ENCODE peak calls at places on chromosomes 11 and 22, in eight cellular contexts. One of them, this sample, is unnamed.

GRCh38 chr11:8634498-8634897 is 40.5 kb upstream of the STK33 start:
- DNase-seq in HT1080: no peak
- DNase-seq in PC-3: no peak
- DNase-seq in effector memory CD8-positive, alpha-beta T cell: no peak
- DNase-seq in IMR-90: no peak
- DNase-seq in hepatocyte: no peak
- DNase-seq in psoas muscle: no peak
- DNase-seq in HFFc6: no peak
- DNase-seq in this sample: no peak

GRCh38 chr11:125348704-125349635 is 147.1 kb downstream of the FEZ1 start:
- DNase-seq in HT1080: no peak
- DNase-seq in PC-3: peak
- DNase-seq in effector memory CD8-positive, alpha-beta T cell: peak
- DNase-seq in IMR-90: peak
- DNase-seq in hepatocyte: peak
- DNase-seq in psoas muscle: peak
- DNase-seq in HFFc6: no peak
- DNase-seq in this sample: no peak

GRCh38 chr11:44036811-44037657 is 10.7 kb upstream of the ACCSL start:
- DNase-seq in HT1080: peak
- DNase-seq in PC-3: peak
- DNase-seq in effector memory CD8-positive, alpha-beta T cell: no peak
- DNase-seq in IMR-90: peak
- DNase-seq in hepatocyte: peak
- DNase-seq in psoas muscle: peak
- DNase-seq in HFFc6: peak
- DNase-seq in this sample: peak

GRCh38 chr22:22516992-22517391 is 3.1 kb downstream of the ZNF280A start:
- DNase-seq in HT1080: no peak
- DNase-seq in PC-3: no peak
- DNase-seq in effector memory CD8-positive, alpha-beta T cell: no peak
- DNase-seq in IMR-90: no peak
- DNase-seq in hepatocyte: no peak
- DNase-seq in psoas muscle: no peak
- DNase-seq in HFFc6: no peak
- DNase-seq in this sample: no peak

GRCh38 chr22:17086750-17087149 is 1.9 kb downstream of the IL17RA start:
- DNase-seq in HT1080: no peak
- DNase-seq in PC-3: no peak
- DNase-seq in effector memory CD8-positive, alpha-beta T cell: no peak
- DNase-seq in IMR-90: no peak
- DNase-seq in hepatocyte: no peak
- DNase-seq in psoas muscle: no peak
- DNase-seq in HFFc6: no peak
- DNase-seq in this sample: no peak

GRCh38 chr11:89608234-89608966 is 101.7 kb upstream of the TRIM77 start:
- DNase-seq in HT1080: no peak
- DNase-seq in PC-3: no peak
- DNase-seq in effector memory CD8-positive, alpha-beta T cell: no peak
- DNase-seq in IMR-90: no peak
- DNase-seq in hepatocyte: no peak
- DNase-seq in psoas muscle: no peak
- DNase-seq in HFFc6: no peak
- DNase-seq in this sample: no peak

GRCh38 chr11:72641900-72642814 is 32.1 kb downstream of the PDE2A start:
- DNase-seq in HT1080: no peak
- DNase-seq in PC-3: peak
- DNase-seq in effector memory CD8-positive, alpha-beta T cell: peak
- DNase-seq in IMR-90: no peak
- DNase-seq in hepatocyte: peak
- DNase-seq in psoas muscle: peak
- DNase-seq in HFFc6: no peak
- DNase-seq in this sample: no peak

GRCh38 chr11:78801161-78801884 is 226.7 kb upstream of the NARS2 start:
- DNase-seq in HT1080: peak
- DNase-seq in PC-3: peak
- DNase-seq in effector memory CD8-positive, alpha-beta T cell: no peak
- DNase-seq in IMR-90: peak
- DNase-seq in hepatocyte: peak
- DNase-seq in psoas muscle: peak
- DNase-seq in HFFc6: peak
- DNase-seq in this sample: no peak

GRCh38 chr22:21775061-21775460 is 39.5 kb upstream of the YPEL1 start:
- DNase-seq in HT1080: peak
- DNase-seq in PC-3: no peak
- DNase-seq in effector memory CD8-positive, alpha-beta T cell: no peak
- DNase-seq in IMR-90: peak
- DNase-seq in hepatocyte: no peak
- DNase-seq in psoas muscle: no peak
- DNase-seq in HFFc6: no peak
- DNase-seq in this sample: no peak

GRCh38 chr22:37282385-37282677 is at the start of gene CYTH4:
- DNase-seq in HT1080: peak
- DNase-seq in PC-3: peak
- DNase-seq in effector memory CD8-positive, alpha-beta T cell: peak
- DNase-seq in IMR-90: no peak
- DNase-seq in hepatocyte: no peak
- DNase-seq in psoas muscle: peak
- DNase-seq in HFFc6: no peak
- DNase-seq in this sample: no peak

GRCh38 chr11:73469401-73469800 is 93.2 kb downstream of the RELT start:
- DNase-seq in HT1080: no peak
- DNase-seq in PC-3: no peak
- DNase-seq in effector memory CD8-positive, alpha-beta T cell: no peak
- DNase-seq in IMR-90: no peak
- DNase-seq in hepatocyte: no peak
- DNase-seq in psoas muscle: no peak
- DNase-seq in HFFc6: no peak
- DNase-seq in this sample: no peak

GRCh38 chr11:20599424-20600346 is at the start of gene SLC6A5:
- DNase-seq in HT1080: peak
- DNase-seq in PC-3: peak
- DNase-seq in effector memory CD8-positive, alpha-beta T cell: no peak
- DNase-seq in IMR-90: peak
- DNase-seq in hepatocyte: peak
- DNase-seq in psoas muscle: peak
- DNase-seq in HFFc6: no peak
- DNase-seq in this sample: peak

GRCh38 chr11:79393362-79394043 is 47.3 kb downstream of the TENM4 start:
- DNase-seq in HT1080: no peak
- DNase-seq in PC-3: peak
- DNase-seq in effector memory CD8-positive, alpha-beta T cell: no peak
- DNase-seq in IMR-90: no peak
- DNase-seq in hepatocyte: peak
- DNase-seq in psoas muscle: no peak
- DNase-seq in HFFc6: peak
- DNase-seq in this sample: no peak

GRCh38 chr11:61507962-61508824 is at the start of gene LRRC10B:
- DNase-seq in HT1080: no peak
- DNase-seq in PC-3: no peak
- DNase-seq in effector memory CD8-positive, alpha-beta T cell: no peak
- DNase-seq in IMR-90: no peak
- DNase-seq in hepatocyte: peak
- DNase-seq in psoas muscle: peak
- DNase-seq in HFFc6: no peak
- DNase-seq in this sample: no peak

GRCh38 chr11:130037058-130037457 is 32.6 kb upstream of the APLP2 start:
- DNase-seq in HT1080: peak
- DNase-seq in PC-3: peak
- DNase-seq in effector memory CD8-positive, alpha-beta T cell: no peak
- DNase-seq in IMR-90: peak
- DNase-seq in hepatocyte: peak
- DNase-seq in psoas muscle: no peak
- DNase-seq in HFFc6: peak
- DNase-seq in this sample: no peak

GRCh38 chr11:64292458-64293254 is 1.6 kb downstream of the KCNK4 start:
- DNase-seq in HT1080: no peak
- DNase-seq in PC-3: no peak
- DNase-seq in effector memory CD8-positive, alpha-beta T cell: no peak
- DNase-seq in IMR-90: no peak
- DNase-seq in hepatocyte: no peak
- DNase-seq in psoas muscle: no peak
- DNase-seq in HFFc6: no peak
- DNase-seq in this sample: no peak

GRCh38 chr11:131430466-131431176 is 60.2 kb downstream of the NTM start:
- DNase-seq in HT1080: peak
- DNase-seq in PC-3: peak
- DNase-seq in effector memory CD8-positive, alpha-beta T cell: no peak
- DNase-seq in IMR-90: no peak
- DNase-seq in hepatocyte: no peak
- DNase-seq in psoas muscle: no peak
- DNase-seq in HFFc6: no peak
- DNase-seq in this sample: no peak

GRCh38 chr11:95456704-95457491 is 225.9 kb upstream of the SESN3 start:
- DNase-seq in HT1080: peak
- DNase-seq in PC-3: no peak
- DNase-seq in effector memory CD8-positive, alpha-beta T cell: no peak
- DNase-seq in IMR-90: peak
- DNase-seq in hepatocyte: no peak
- DNase-seq in psoas muscle: no peak
- DNase-seq in HFFc6: no peak
- DNase-seq in this sample: no peak

GRCh38 chr11:65879622-65880021 is at the start of gene CTSW:
- DNase-seq in HT1080: no peak
- DNase-seq in PC-3: no peak
- DNase-seq in effector memory CD8-positive, alpha-beta T cell: peak
- DNase-seq in IMR-90: no peak
- DNase-seq in hepatocyte: no peak
- DNase-seq in psoas muscle: no peak
- DNase-seq in HFFc6: no peak
- DNase-seq in this sample: no peak

GRCh38 chr22:30843245-30843644 is 125.3 kb downstream of the MORC2 start:
- DNase-seq in HT1080: peak
- DNase-seq in PC-3: peak
- DNase-seq in effector memory CD8-positive, alpha-beta T cell: no peak
- DNase-seq in IMR-90: no peak
- DNase-seq in hepatocyte: no peak
- DNase-seq in psoas muscle: no peak
- DNase-seq in HFFc6: no peak
- DNase-seq in this sample: no peak

GRCh38 chr11:113163291-113164030 is 150.9 kb upstream of the TTC12 start:
- DNase-seq in HT1080: no peak
- DNase-seq in PC-3: no peak
- DNase-seq in effector memory CD8-positive, alpha-beta T cell: no peak
- DNase-seq in IMR-90: no peak
- DNase-seq in hepatocyte: no peak
- DNase-seq in psoas muscle: no peak
- DNase-seq in HFFc6: no peak
- DNase-seq in this sample: no peak

GRCh38 chr11:44575288-44575672 is 9.8 kb downstream of the CD82 start:
- DNase-seq in HT1080: peak
- DNase-seq in PC-3: no peak
- DNase-seq in effector memory CD8-positive, alpha-beta T cell: no peak
- DNase-seq in IMR-90: peak
- DNase-seq in hepatocyte: no peak
- DNase-seq in psoas muscle: no peak
- DNase-seq in HFFc6: peak
- DNase-seq in this sample: no peak

GRCh38 chr11:108221401-108221800 is 1.0 kb downstream of the NPAT start:
- DNase-seq in HT1080: no peak
- DNase-seq in PC-3: peak
- DNase-seq in effector memory CD8-positive, alpha-beta T cell: no peak
- DNase-seq in IMR-90: peak
- DNase-seq in hepatocyte: no peak
- DNase-seq in psoas muscle: no peak
- DNase-seq in HFFc6: peak
- DNase-seq in this sample: no peak

This sample was measured in iPS DF 19.7.